ENCODE peak calls at places on chromosomes 1 and 21, in eight cellular contexts. P is CD8-positive, alpha-beta T cell; N is esophagus muscularis mucosa; D is lower leg skin; A is dorsolateral prefrontal cortex; L is adrenal gland; U is GM20000; O is Calu3. K is an unnamed sample.

GRCh38 chr1:13797397-13797796 is 97.4 kb downstream of the PRDM2 start:
- DNase-seq in P (no peak), N (no peak), D (no peak), A (no peak), L (no peak), U (no peak), O (no peak), K (no peak)

GRCh38 chr1:150508982-150509381 is 1.1 kb downstream of the ECM1 start:
- DNase-seq in P (no peak), N (no peak), D (no peak), A (no peak), L (no peak), U (no peak), O (no peak), K (no peak)

GRCh38 chr21:26385721-26386120 is 187.4 kb downstream of the CYYR1 start:
- DNase-seq in P (no peak), N (no peak), D (no peak), A (no peak), L (no peak), U (no peak), O (no peak), K (no peak)

GRCh38 chr21:36120304-36120902 is 14.5 kb upstream of the CBR3 start:
- DNase-seq in P (no peak), N (no peak), D (peak), A (no peak), L (no peak), U (no peak), O (no peak), K (no peak)

GRCh38 chr21:46151261-46151988 is 4.0 kb downstream of the FTCD start:
- DNase-seq in P (no peak), N (no peak), D (peak), A (peak), L (no peak), U (no peak), O (no peak), K (peak)

GRCh38 chr1:228405200-228405978 is 1.2 kb downstream of the TRIM11 start:
- DNase-seq in P (no peak), N (no peak), D (peak), A (peak), L (no peak), U (no peak), O (no peak), K (no peak)

GRCh38 chr1:116412480-116412798 is 39.4 kb downstream of the ATP1A1 start:
- DNase-seq in P (no peak), N (no peak), D (no peak), A (no peak), L (no peak), U (no peak), O (no peak), K (no peak)

GRCh38 chr1:112686835-112687234 is 12.4 kb downstream of the MOV10 start:
- DNase-seq in P (no peak), N (no peak), D (no peak), A (no peak), L (no peak), U (no peak), O (no peak), K (no peak)

GRCh38 chr1:12616709-12617373 is 1.2 kb downstream of the DHRS3 start:
- DNase-seq in P (peak), N (no peak), D (peak), A (no peak), L (no peak), U (no peak), O (no peak), K (peak)

GRCh38 chr1:12556368-12556930 is 61.6 kb downstream of the DHRS3 start:
- DNase-seq in P (no peak), N (peak), D (no peak), A (no peak), L (peak), U (no peak), O (no peak), K (no peak)

GRCh38 chr1:53376742-53377437 is 49.0 kb upstream of the LRP8 start:
- DNase-seq in P (peak), N (peak), D (peak), A (no peak), L (no peak), U (no peak), O (no peak), K (peak)

GRCh38 chr1:29230553-29231378 is at the start of gene MECR:
- DNase-seq in P (peak), N (peak), D (peak), A (peak), L (peak), U (peak), O (peak), K (peak)
- TF ChIP-seq CTCF in P (no peak), N (peak), D (no peak), A (peak), L (no peak), U (peak), O (peak), K (no peak)

DNA sequence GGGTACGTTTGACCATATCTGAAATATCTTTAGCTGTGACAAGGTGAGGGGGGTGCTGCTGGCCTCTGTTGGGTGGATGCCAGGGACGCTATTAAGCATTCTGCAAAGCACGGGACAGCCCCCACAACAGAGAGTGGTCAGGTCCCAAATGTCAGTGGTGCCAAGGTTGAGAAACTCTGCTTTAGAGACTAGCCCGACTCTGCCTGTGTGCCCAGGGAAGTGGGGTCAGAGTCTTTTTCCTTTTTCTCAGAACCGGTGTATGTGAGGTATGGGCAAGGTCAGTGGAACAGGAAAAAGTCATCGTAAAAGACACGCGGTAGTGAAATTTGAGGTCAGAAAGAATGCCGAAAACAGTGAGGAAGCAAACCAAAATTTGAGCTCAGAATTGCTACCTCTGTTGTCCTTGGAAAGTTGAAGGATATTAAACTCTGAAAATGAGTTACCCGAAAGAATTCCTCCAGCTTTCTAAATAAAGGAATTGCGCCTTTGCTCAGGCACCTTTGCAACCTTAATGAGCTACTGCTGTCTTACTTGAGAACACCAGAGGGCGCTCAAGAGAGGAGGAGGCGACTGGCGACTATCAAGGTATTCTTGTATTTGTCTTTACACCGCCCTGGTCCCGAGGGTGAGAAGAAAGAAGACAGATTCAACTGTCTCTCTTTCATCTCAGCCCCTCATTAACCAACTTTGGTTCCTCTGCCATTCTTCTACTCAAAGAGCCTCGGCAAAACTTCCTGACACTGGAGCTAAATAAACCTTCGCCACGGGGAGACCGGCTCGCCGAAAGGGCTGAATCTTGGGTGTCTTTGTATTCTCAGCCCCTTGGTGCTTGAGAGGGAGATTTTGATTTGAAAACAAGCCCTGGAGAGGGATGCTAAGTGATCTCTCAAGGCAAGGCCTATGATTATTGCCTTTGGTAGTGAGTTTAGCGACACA is 85.4 kb upstream of the OLIG2 start:
- DNase-seq in P (peak), N (no peak), D (peak), A (no peak), L (peak), U (peak), O (peak), K (no peak)
- TF ChIP-seq CTCF in P (peak), N (peak), D (no peak), A (peak), L (peak), U (peak), O (peak), K (peak)

GRCh38 chr1:70970407-70970806 is 77.2 kb downstream of the PTGER3 start:
- DNase-seq in P (no peak), N (no peak), D (no peak), A (no peak), L (no peak), U (no peak), O (no peak), K (no peak)
- TF ChIP-seq CTCF in P (no peak), N (no peak), D (no peak), A (no peak), L (no peak), U (no peak), O (no peak), K (no peak)

GRCh38 chr1:152449661-152450060 is 35.6 kb upstream of the CRNN start:
- DNase-seq in P (no peak), N (peak), D (no peak), A (no peak), L (no peak), U (no peak), O (no peak), K (no peak)

GRCh38 chr1:152448496-152448895 is 34.4 kb upstream of the CRNN start:
- DNase-seq in P (no peak), N (peak), D (no peak), A (no peak), L (no peak), U (no peak), O (no peak), K (no peak)

GRCh38 chr1:152447484-152447883 is 33.4 kb upstream of the CRNN start:
- DNase-seq in P (no peak), N (peak), D (no peak), A (no peak), L (no peak), U (no peak), O (no peak), K (no peak)

GRCh38 chr1:152448095-152448494 is 34.0 kb upstream of the CRNN start:
- DNase-seq in P (no peak), N (peak), D (no peak), A (no peak), L (no peak), U (no peak), O (no peak), K (no peak)

GRCh38 chr1:152451254-152451653 is 37.2 kb upstream of the CRNN start:
- DNase-seq in P (no peak), N (peak), D (no peak), A (no peak), L (no peak), U (no peak), O (peak), K (no peak)
- TF ChIP-seq CTCF in P (no peak), N (no peak), D (no peak), A (no peak), L (no peak), U (peak), O (peak), K (no peak)

GRCh38 chr1:34358636-34359035 is 181.9 kb downstream of the C1orf94 start:
- DNase-seq in P (no peak), N (no peak), D (no peak), A (no peak), L (no peak), U (no peak), O (no peak), K (no peak)

GRCh38 chr1:34356862-34357261 is 180.2 kb downstream of the C1orf94 start:
- DNase-seq in P (no peak), N (no peak), D (peak), A (no peak), L (no peak), U (no peak), O (no peak), K (no peak)

GRCh38 chr1:34359411-34359810 is 182.7 kb downstream of the C1orf94 start:
- DNase-seq in P (no peak), N (no peak), D (peak), A (no peak), L (no peak), U (no peak), O (no peak), K (no peak)

DNA sequence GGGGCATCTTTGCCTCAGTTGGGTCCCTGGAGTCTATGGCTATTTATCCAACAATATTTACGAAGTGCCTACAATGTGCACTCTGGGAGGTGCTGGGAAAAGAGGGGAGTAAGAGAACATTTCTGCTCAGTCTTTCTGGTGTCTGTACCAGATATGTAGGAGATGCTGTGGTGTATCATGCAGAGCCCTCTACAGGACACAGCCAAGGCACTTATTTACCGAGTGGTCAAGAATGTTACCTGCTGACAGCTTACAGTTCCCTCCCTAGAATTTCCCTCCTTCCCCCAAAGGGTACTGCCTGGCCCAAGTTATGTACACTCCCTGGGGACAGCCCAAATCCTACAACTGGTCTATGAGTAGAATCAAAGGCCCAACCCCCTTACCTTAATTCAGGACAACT is 177.7 kb downstream of the C1orf94 start:
- DNase-seq in P (no peak), N (no peak), D (no peak), A (no peak), L (no peak), U (no peak), O (no peak), K (no peak)
- TF ChIP-seq CTCF in P (no peak), N (no peak), D (no peak), A (no peak), L (no peak), U (peak), O (no peak), K (no peak)

GRCh38 chr1:30818568-30819243 is 61.1 kb upstream of the LAPTM5 start:
- DNase-seq in P (no peak), N (no peak), D (no peak), A (no peak), L (no peak), U (no peak), O (no peak), K (no peak)

GRCh38 chr1:30819244-30819571 is 61.6 kb upstream of the LAPTM5 start:
- DNase-seq in P (no peak), N (no peak), D (no peak), A (no peak), L (no peak), U (no peak), O (no peak), K (no peak)

GRCh38 chr1:30817083-30817450 is 59.5 kb upstream of the LAPTM5 start:
- DNase-seq in P (no peak), N (no peak), D (no peak), A (no peak), L (no peak), U (no peak), O (no peak), K (no peak)

GRCh38 chr1:30816211-30817082 is 58.9 kb upstream of the LAPTM5 start:
- DNase-seq in P (no peak), N (no peak), D (no peak), A (peak), L (peak), U (no peak), O (peak), K (peak)

GRCh38 chr1:30817548-30817947 is 60.0 kb upstream of the LAPTM5 start:
- DNase-seq in P (no peak), N (no peak), D (no peak), A (no peak), L (no peak), U (no peak), O (no peak), K (no peak)
- TF ChIP-seq CTCF in P (no peak), N (no peak), D (no peak), A (no peak), L (no peak), U (no peak), O (no peak), K (no peak)

GRCh38 chr1:27577504-27578188 is 26.3 kb downstream of the AHDC1 start:
- DNase-seq in P (no peak), N (no peak), D (no peak), A (no peak), L (no peak), U (no peak), O (no peak), K (no peak)

GRCh38 chr1:27574871-27575831 is 28.8 kb downstream of the AHDC1 start:
- DNase-seq in P (no peak), N (no peak), D (no peak), A (peak), L (peak), U (no peak), O (peak), K (peak)

GRCh38 chr1:27574001-27574781 is 29.8 kb downstream of the AHDC1 start:
- DNase-seq in P (no peak), N (no peak), D (no peak), A (no peak), L (peak), U (no peak), O (no peak), K (no peak)

GRCh38 chr1:27576846-27577245 is 27.1 kb downstream of the AHDC1 start:
- DNase-seq in P (no peak), N (no peak), D (no peak), A (no peak), L (no peak), U (no peak), O (no peak), K (no peak)

DNA sequence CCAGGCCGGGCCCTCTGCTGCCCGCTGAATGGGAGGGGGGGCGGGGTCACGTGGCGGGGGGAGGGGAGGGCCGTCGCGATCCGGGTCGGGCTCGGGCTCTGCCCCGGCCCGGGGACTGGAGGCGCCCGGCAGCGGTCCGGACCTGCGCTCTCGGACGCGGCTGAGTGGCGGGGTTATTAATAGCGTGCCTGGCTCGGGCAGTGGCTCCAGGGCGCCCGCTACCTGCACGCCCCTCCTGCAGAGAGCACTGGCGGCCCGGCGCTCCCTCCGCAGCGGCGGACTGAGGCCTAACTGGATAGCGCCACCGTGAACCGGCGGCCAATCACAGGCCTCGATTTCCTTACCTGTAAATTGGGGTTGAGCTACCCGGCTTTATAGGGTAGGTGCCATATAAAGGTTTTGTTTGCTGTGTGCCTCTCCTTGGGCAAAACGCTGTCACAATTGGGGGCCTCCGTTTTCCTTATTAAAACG is 28.0 kb downstream of the AHDC1 start:
- DNase-seq in P (no peak), N (peak), D (no peak), A (peak), L (peak), U (peak), O (peak), K (no peak)
- TF ChIP-seq CTCF in P (no peak), N (peak), D (no peak), A (peak), L (no peak), U (peak), O (no peak), K (no peak)

GRCh38 chr1:32361674-32362473 is 411 bp downstream of the FAM229A start:
- DNase-seq in P (no peak), N (no peak), D (peak), A (peak), L (peak), U (peak), O (peak), K (peak)

GRCh38 chr1:32364836-32365235 is 2.5 kb downstream of the TSSK3 start:
- DNase-seq in P (no peak), N (no peak), D (no peak), A (no peak), L (no peak), U (no peak), O (no peak), K (no peak)

GRCh38 chr1:32361308-32361673 is 994 bp downstream of the FAM229A start:
- DNase-seq in P (no peak), N (no peak), D (no peak), A (peak), L (no peak), U (no peak), O (no peak), K (no peak)

GRCh38 chr1:32363713-32364112 is 1.4 kb downstream of the TSSK3 start:
- DNase-seq in P (no peak), N (no peak), D (no peak), A (no peak), L (no peak), U (no peak), O (no peak), K (no peak)

GRCh38 chr1:32362474-32363313 is at the start of the genes FAM229A and TSSK3:
- DNase-seq in P (no peak), N (no peak), D (no peak), A (no peak), L (no peak), U (no peak), O (no peak), K (no peak)
- TF ChIP-seq CTCF in P (no peak), N (no peak), D (no peak), A (peak), L (no peak), U (no peak), O (no peak), K (peak)

DNA sequence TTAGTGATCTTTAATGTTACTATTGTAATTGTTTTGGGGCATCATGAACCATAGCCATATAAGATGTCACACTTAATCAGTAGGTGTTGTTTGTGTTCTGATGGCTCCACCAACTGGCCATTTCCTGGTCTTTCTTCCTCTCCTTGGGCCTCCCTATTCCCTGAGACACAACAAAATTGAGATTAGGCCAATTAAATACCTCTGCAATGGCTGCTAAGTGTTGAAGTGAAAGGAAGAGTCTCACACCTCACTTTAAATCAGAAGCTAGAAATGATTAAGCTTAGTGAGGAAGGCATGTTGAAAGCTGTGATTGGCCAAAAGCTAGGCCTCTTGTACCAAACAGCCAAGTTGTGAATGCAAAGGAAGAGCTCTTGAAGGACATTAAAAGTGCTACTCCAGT is 30.7 kb downstream of the PPP2R5A start:
- DNase-seq in P (no peak), N (no peak), D (no peak), A (no peak), L (peak), U (no peak), O (peak), K (no peak)
- TF ChIP-seq CTCF in P (no peak), N (peak), D (no peak), A (peak), L (no peak), U (no peak), O (peak), K (no peak)

DNA sequence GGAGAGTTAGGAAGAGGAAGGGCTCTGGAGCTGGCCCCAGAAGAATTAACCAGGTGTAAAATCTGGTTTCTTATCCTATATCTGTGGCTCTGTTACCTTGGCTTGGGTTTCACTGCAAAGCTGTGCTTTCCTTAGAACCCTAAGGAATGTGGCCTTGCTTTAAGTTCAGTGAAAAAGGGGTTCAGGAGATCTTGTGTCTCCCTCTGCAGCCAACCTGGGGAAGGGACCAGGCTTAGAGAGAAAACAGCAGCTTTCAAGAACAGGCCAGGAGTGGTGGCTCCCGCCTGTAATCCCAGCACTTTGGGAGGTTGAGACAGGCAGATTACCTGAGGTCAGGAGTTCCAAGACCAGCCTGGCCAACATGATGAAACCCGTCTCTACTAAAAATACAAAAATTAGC is 16.1 kb upstream of the MYCL start:
- DNase-seq in P (no peak), N (no peak), D (no peak), A (no peak), L (no peak), U (no peak), O (no peak), K (no peak)
- TF ChIP-seq CTCF in P (no peak), N (no peak), D (no peak), A (no peak), L (no peak), U (no peak), O (no peak), K (no peak)